ENCODE peak calls at places on chromosomes 2 and 18, in five cellular contexts. A, U, L, I and V are unnamed samples.

GRCh38 chr2:98016908-98017700 is 21.4 kb upstream of the TMEM131 start:
- DNase-seq in A (no peak), I (no peak), U (no peak), L (no peak), V (no peak)

GRCh38 chr2:76083248-76083647 is 372.5 kb upstream of the GCFC2 start:
- DNase-seq in U (no peak), L (no peak), A (no peak), I (no peak), V (no peak)

GRCh38 chr2:129721841-129722240 is 257.6 kb upstream of the RAB6C start:
- DNase-seq in L (no peak), A (no peak), I (no peak), U (no peak), V (no peak)

GRCh38 chr2:149650006-149650405 is 62.4 kb upstream of the MMADHC start:
- DNase-seq in U (no peak), I (no peak), A (no peak), L (no peak), V (no peak)

GRCh38 chr2:25009954-25010353 is 31.9 kb upstream of the EFR3B start:
- DNase-seq in I (no peak), A (no peak), U (no peak), L (no peak), V (no peak)

GRCh38 chr2:85811173-85811849 is 57.5 kb downstream of the ATOH8 start:
- DNase-seq in A (no peak), L (peak), I (no peak), U (peak), V (no peak)

GRCh38 chr18:2914185-2914584 is 67.4 kb downstream of the EMILIN2 start:
- DNase-seq in L (peak), A (no peak), I (no peak), U (peak), V (no peak)

GRCh38 chr18:31513189-31513907 is 15.4 kb downstream of the DSG2 start:
- DNase-seq in A (no peak), I (no peak), U (no peak), L (no peak), V (no peak)

GRCh38 chr2:112020561-112020960 is 34.5 kb upstream of the TMEM87B start:
- DNase-seq in U (no peak), I (no peak), L (no peak), A (no peak), V (no peak)

GRCh38 chr2:2762166-2762897 is 431.3 kb upstream of the MYT1L start:
- DNase-seq in U (no peak), I (no peak), A (no peak), L (no peak), V (no peak)

GRCh38 chr18:53544926-53545325 is 679.5 kb downstream of the MBD2 start:
- DNase-seq in A (no peak), L (no peak), U (no peak), I (no peak), V (no peak)

GRCh38 chr2:195343942-195344530 is 313.0 kb upstream of the SLC39A10 start:
- DNase-seq in L (no peak), I (no peak), A (no peak), U (no peak), V (no peak)

GRCh38 chr2:144630459-144631215 is 110.7 kb upstream of the ZEB2 start:
- DNase-seq in L (no peak), I (no peak), A (no peak), U (no peak), V (no peak)

GRCh38 chr2:197115325-197115724 is 188.8 kb upstream of the PGAP1 start:
- DNase-seq in L (no peak), A (no peak), U (no peak), I (no peak), V (no peak)

GRCh38 chr2:160294339-160294803 is 94.3 kb upstream of the ITGB6 start:
- DNase-seq in A (no peak), U (peak), L (peak), I (peak), V (peak)

GRCh38 chr2:102505290-102505689 is 32.3 kb downstream of the SLC9A4 start:
- DNase-seq in L (peak), I (peak), U (no peak), A (no peak), V (no peak)

GRCh38 chr18:8842506-8842905 is 137.2 kb downstream of the MTCL1 start:
- DNase-seq in A (no peak), L (no peak), U (no peak), I (no peak), V (no peak)

GRCh38 chr2:145339646-145340045 is 819.7 kb upstream of the ZEB2 start:
- DNase-seq in I (no peak), A (no peak), U (no peak), L (no peak), V (no peak)

GRCh38 chr2:148885209-148885608 is 10.2 kb downstream of the KIF5C start:
- DNase-seq in U (no peak), I (peak), L (no peak), A (no peak), V (no peak)

GRCh38 chr2:127175821-127176354 is 44.2 kb downstream of the CYP27C1 start:
- DNase-seq in A (no peak), L (no peak), U (no peak), I (no peak), V (no peak)

GRCh38 chr2:48337871-48338270 is 192.1 kb upstream of the STON1 start:
- DNase-seq in L (no peak), U (no peak), A (no peak), I (no peak), V (no peak)

GRCh38 chr2:191382801-191383200 is 137.6 kb downstream of the MYO1B start:
- DNase-seq in I (peak), A (no peak), L (peak), U (no peak), V (peak)

GRCh38 chr2:241833101-241833937 is 24.3 kb downstream of the NEU4 start:
- DNase-seq in L (no peak), I (no peak), A (peak), U (no peak), V (peak)

GRCh38 chr2:95359501-95359930 is 43.0 kb upstream of the FAHD2A start:
- DNase-seq in L (no peak), U (no peak), A (no peak), I (no peak), V (no peak)

GRCh38 chr18:48293954-48294893 is 115.0 kb downstream of the ZBTB7C start:
- DNase-seq in A (no peak), L (no peak), I (peak), U (peak), V (no peak)

GRCh38 chr2:231621051-231621879 is 28.6 kb downstream of the TEX44 start:
- DNase-seq in I (no peak), L (peak), U (peak), A (no peak), V (no peak)

GRCh38 chr2:45435316-45435715 is 175.8 kb downstream of the SRBD1 start:
- DNase-seq in I (no peak), U (no peak), L (no peak), A (no peak), V (peak)

GRCh38 chr2:170401187-170401586 is 223.2 kb downstream of the MYO3B start:
- DNase-seq in U (no peak), L (no peak), I (no peak), A (no peak), V (no peak)

GRCh38 chr18:9750606-9751304 is 42.7 kb downstream of the RAB31 start:
- DNase-seq in L (no peak), U (no peak), A (no peak), I (no peak), V (no peak)

GRCh38 chr2:131035826-131036231 is 57.4 kb downstream of the FAM168B start:
- DNase-seq in L (peak), A (no peak), U (no peak), I (no peak), V (no peak)

GRCh38 chr2:241215421-241215820 is 26.9 kb downstream of the ANO7 start:
- DNase-seq in A (no peak), L (no peak), I (no peak), U (no peak), V (no peak)

GRCh38 chr2:85413592-85414421 is 3.6 kb upstream of the CAPG start:
- DNase-seq in U (no peak), A (peak), I (no peak), L (no peak), V (no peak)

GRCh38 chr2:131673400-131674173 is 145.9 kb downstream of the CCDC74A start:
- DNase-seq in I (peak), A (peak), L (peak), U (peak), V (no peak)

GRCh38 chr2:96146881-96147592 is 1.8 kb upstream of the DUSP2 start:
- DNase-seq in L (peak), I (no peak), U (peak), A (no peak), V (no peak)

GRCh38 chr2:37851828-37852584 is 73.1 kb upstream of the RMDN2 start:
- DNase-seq in I (no peak), A (no peak), U (no peak), L (no peak), V (no peak)

GRCh38 chr2:130387804-130388203 is 31.9 kb downstream of the PTPN18 start:
- DNase-seq in L (peak), I (no peak), A (no peak), U (peak), V (no peak)

GRCh38 chr2:163345795-163346573 is 389.8 kb downstream of the FIGN start:
- DNase-seq in U (no peak), I (no peak), A (no peak), L (no peak), V (no peak)

GRCh38 chr2:150142561-150142960 is 344.9 kb downstream of the RND3 start:
- DNase-seq in L (no peak), I (no peak), U (no peak), A (no peak), V (no peak)

GRCh38 chr2:233209117-233209977 is 42.1 kb upstream of the ATG16L1 start:
- DNase-seq in A (no peak), I (no peak), L (no peak), U (no peak), V (no peak)

DNA sequence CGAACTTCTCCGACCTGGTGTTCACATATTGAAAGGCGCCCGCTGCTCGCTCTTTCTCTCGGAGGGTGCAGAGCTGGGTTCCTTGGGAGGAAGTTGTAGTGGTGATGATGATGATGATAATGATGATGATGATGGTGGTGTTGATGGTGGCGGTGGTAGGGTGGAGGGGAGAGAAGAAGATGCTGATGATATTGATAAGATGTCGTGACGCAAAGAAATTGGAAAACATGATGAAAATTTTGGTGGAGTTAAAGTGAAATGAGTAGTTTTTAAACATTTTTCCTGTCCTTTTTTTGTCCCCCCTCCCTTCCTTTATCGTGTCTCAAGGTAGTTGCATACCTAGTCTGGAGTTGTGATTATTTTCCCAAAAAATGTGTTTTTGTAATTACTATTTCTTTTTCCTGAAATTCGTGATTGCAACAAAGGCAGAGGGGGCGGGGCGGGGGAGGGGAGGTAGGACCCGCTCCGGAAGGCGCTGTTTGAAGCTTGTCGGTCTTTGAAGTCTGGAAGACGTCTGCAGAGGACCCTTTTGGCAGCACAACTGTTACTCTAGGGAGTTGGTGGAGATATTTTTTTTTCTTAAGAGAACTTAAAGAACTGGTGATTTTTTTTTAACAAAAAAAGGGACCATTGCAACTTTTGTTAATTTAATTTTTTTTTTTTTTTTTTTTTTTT is 2.0 kb downstream of the SOX11 start:
- DNase-seq in L (no peak), A (no peak), I (no peak), U (no peak), V (no peak)
- H3K4me3 ChIP-seq in L (peak), A (no peak), I (no peak), U (no peak), V (peak)

DNA sequence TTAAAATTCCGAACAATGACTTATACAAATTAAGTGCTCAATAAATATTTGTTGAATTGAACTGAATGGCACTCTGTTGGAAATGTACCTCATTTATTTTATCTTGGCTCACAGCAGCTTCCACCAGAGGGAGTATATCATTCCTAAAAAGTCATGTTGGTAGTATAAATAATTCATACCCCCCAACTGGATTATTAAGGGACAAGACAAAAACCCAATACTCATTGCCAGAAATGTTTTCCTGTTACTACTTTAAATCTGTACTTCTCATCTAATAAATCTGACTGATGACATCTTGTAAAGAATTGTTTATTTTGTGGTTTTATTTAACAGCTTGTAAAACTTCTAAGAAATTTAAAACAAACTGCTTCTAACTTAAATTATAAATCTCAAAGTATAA is 163.9 kb downstream of the CDH2 start:
- DNase-seq in I (no peak), U (no peak), L (no peak), A (no peak), V (peak)
- TF ChIP-seq CTCF in I (peak), U (no peak), L (no peak), A (no peak), V (peak)

DNA sequence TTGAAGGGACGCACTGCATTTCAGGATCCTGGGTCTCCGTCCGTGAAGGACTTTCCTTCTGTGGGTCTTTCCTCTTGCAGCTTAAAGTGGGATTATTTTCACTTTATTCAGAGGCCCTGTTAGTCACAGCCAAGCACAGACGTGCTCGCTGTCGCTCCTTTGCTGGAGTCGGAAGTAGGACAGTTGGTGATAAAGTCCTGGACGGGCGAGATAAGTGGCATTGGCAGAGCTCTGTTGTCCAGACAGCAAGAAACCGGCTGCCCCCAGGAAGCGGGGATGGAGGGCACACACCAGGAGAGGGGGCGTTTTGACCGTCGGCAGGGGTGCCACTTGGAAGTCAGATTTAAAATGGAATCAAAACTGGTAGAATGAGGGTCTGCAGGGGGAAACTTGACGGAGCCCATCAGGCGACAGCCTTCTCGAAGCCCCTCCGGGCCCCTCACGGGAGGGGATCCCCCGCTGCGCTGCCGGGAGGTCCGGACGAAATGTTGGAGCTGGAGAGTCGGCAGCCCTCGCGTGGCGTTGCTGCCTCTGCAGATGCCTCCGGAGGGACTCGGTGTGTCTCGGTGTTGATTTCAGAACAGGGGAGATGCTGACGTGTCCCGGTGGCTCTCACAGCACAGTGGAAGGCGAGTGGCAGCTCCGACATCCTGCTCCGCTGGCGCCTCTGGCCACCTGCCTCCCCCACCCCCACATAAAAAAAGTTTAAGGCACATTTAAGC is 124.2 kb downstream of the NFATC1 start:
- DNase-seq in L (no peak), I (no peak), A (peak), U (no peak), V (no peak)
- H3K4me3 ChIP-seq in L (peak), I (no peak), A (no peak), U (no peak), V (peak)

GRCh38 chr2:64792995-64793639 is 139.4 kb upstream of the SERTAD2 start:
- DNase-seq in I (no peak), A (no peak), L (no peak), U (no peak), V (no peak)

GRCh38 chr2:64794426-64794995 is 140.8 kb upstream of the SERTAD2 start:
- DNase-seq in U (no peak), A (no peak), I (no peak), L (no peak), V (no peak)

GRCh38 chr2:64793701-64794100 is 140.0 kb upstream of the SERTAD2 start:
- DNase-seq in L (no peak), I (no peak), U (no peak), A (no peak), V (no peak)

GRCh38 chr2:64789466-64790320 is 136.0 kb upstream of the SERTAD2 start:
- DNase-seq in U (no peak), A (no peak), I (no peak), L (no peak), V (no peak)

DNA sequence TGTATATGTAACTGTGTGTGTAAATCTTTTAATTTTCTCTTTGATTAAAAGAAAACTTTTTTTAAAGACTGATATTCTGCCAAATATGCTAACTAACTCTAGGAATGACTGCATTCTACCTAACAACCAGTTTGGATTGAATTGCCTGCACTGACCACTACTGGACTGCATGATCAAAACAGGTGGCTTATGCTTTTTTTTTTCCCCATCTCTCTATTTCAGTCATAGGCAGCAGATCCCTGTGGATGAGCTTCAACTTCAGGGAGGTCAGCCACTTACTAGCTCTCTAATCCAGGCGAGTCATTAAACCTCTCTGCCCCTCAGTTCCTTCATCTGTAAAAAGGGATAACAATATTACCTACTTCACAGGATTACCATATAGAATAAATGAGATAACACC is 138.6 kb upstream of the SERTAD2 start:
- DNase-seq in L (no peak), U (no peak), I (no peak), A (no peak), V (no peak)
- TF ChIP-seq CTCF in L (no peak), U (no peak), I (no peak), A (no peak), V (peak)

GRCh38 chr2:15787535-15788457 is 152.6 kb upstream of the MYCN start:
- DNase-seq in U (no peak), I (no peak), A (no peak), L (no peak), V (no peak)
- H3K4me3 ChIP-seq in U (no peak), I (no peak), A (no peak), L (no peak), V (no peak)